ENCODE peak calls at places on chromosome 5, in seven cellular contexts. U is effector memory CD4-positive, alpha-beta T cell; Y is WERI-Rb-1; G is breast epithelium; Z is colonic mucosa; H is NT2/D1; W is adrenal gland. T is an unnamed sample. For H3K9me3, the result is how much of the 10 kb centered on the place peaks cover.

GRCh38 chr5:154071799-154072781 is 33.3 kb downstream of the MFAP3 start:
- DNase-seq in H (peak), W (peak), Y (peak), G (peak), U (peak), Z (peak), T (peak)

GRCh38 chr5:130350131-130350530 is 445.9 kb downstream of the CHSY3 start:
- DNase-seq in H (no peak), U (no peak), G (no peak), W (no peak), Z (no peak), Y (no peak), T (no peak)

GRCh38 chr5:146765089-146765832 is 113.3 kb downstream of the PPP2R2B start:
- DNase-seq in U (no peak), H (no peak), G (no peak), W (no peak), Y (no peak), Z (no peak), T (no peak)

GRCh38 chr5:36728697-36729543 is 122.5 kb downstream of the SLC1A3 start:
- DNase-seq in H (peak), U (no peak), W (no peak), G (no peak), Z (no peak), Y (no peak), T (no peak)

GRCh38 chr5:100546041-100546440 is 10.9 kb downstream of the FAM174A start:
- DNase-seq in G (no peak), U (no peak), H (no peak), Z (no peak), W (no peak), Y (no peak), T (no peak)

GRCh38 chr5:76692651-76693050 is 23.3 kb upstream of the F2R start:
- DNase-seq in Y (peak), G (no peak), H (no peak), U (no peak), Z (no peak), W (no peak), T (no peak)

GRCh38 chr5:125349432-125349831 is 603.0 kb upstream of the ZNF608 start:
- DNase-seq in Z (no peak), W (no peak), G (no peak), H (peak), U (no peak), Y (no peak), T (no peak)

GRCh38 chr5:15993334-15993733 is 186.3 kb downstream of the MARCHF11 start:
- DNase-seq in Z (no peak), Y (no peak), W (no peak), H (no peak), G (no peak), U (no peak), T (no peak)

GRCh38 chr5:113575074-113575473 is 61.6 kb downstream of the YTHDC2 start:
- DNase-seq in Y (no peak), G (no peak), H (no peak), U (no peak), Z (no peak), W (no peak), T (no peak)

GRCh38 chr5:74199005-74199404 is 441.5 kb downstream of the ENC1 start:
- DNase-seq in Y (no peak), W (no peak), G (no peak), U (no peak), Z (no peak), H (no peak), T (no peak)

GRCh38 chr5:1512541-1513291 is 11.0 kb downstream of the LPCAT1 start:
- DNase-seq in G (peak), W (peak), U (no peak), Z (no peak), H (no peak), Y (peak), T (no peak)

GRCh38 chr5:43973318-43973717 is 370.3 kb downstream of the NNT start:
- DNase-seq in H (no peak), U (no peak), G (no peak), W (no peak), Z (no peak), Y (no peak), T (no peak)

GRCh38 chr5:103452089-103452488 is 110.5 kb downstream of the NUDT12 start:
- DNase-seq in H (no peak), Y (no peak), U (no peak), W (no peak), G (no peak), Z (no peak), T (no peak)

GRCh38 chr5:51380603-51381207 is 2.5 kb upstream of the ISL1 start:
- DNase-seq in Y (no peak), W (peak), H (no peak), U (no peak), Z (no peak), G (no peak), T (no peak)

GRCh38 chr5:53069626-53070025 is 39.9 kb downstream of the MOCS2 start:
- DNase-seq in U (no peak), H (no peak), W (no peak), Y (no peak), G (no peak), Z (no peak), T (no peak)

GRCh38 chr5:95892784-95893354 is 68.8 kb downstream of the ELL2 start:
- DNase-seq in Z (peak), H (no peak), W (peak), Y (peak), G (no peak), U (no peak), T (peak)

GRCh38 chr5:174323878-174324281 is 278.4 kb downstream of the NSG2 start:
- DNase-seq in U (no peak), W (no peak), G (no peak), H (peak), Y (peak), Z (no peak), T (peak)

GRCh38 chr5:30908356-30908755 is 285.1 kb upstream of the CDH6 start:
- DNase-seq in Z (no peak), H (no peak), W (no peak), G (no peak), Y (no peak), U (no peak), T (no peak)

GRCh38 chr5:120644516-120644915 is 180.4 kb downstream of the PRR16 start:
- DNase-seq in G (no peak), H (no peak), U (no peak), Y (no peak), Z (no peak), W (no peak), T (no peak)
- H3K9me3 ChIP-seq in G (under half), H (under half), U (under half), Y (under half), Z (under half), W (under half), T (under half)

DNA sequence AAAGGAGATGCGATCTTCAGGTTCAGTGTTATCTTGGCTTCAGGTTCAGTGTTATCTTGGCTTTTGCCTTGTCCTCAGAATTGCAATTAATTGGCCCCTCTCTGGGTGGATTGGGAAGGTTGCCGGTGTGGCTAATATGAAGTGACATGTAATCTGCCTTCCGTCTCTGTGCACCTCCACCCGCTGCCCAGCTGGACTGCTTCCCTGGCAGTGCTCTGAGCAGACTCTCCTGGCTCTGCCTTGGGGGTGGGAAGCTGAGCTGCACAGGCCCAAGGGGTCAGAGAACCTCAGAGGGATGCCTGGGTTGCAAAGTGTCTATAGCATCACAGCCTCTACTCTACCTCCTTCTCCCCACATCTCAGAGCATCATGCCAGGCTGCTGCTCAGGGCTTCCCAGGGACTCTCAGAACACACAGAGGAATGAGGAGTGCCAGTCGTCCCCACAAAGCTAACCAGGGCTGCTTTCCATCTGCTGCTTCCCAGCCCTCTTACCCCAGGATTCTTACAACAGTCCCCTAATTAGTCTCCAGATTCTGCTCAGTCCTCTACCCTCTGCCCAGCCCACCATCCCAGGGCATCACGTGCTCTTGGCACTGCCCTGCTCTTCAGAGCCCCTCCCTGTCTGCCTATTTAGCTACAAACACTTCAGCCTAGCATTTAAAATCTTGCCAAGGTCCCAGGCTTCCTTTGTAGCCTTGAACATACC is 54.4 kb upstream of the AFAP1L1 start:
- DNase-seq in W (no peak), G (no peak), U (no peak), Y (no peak), H (no peak), Z (no peak), T (no peak)
- H3K9me3 ChIP-seq in W (under half), G (under half), U (under half), Y (under half), H (under half), Z (under half), T (under half)

GRCh38 chr5:2888520-2889060 is 137.1 kb upstream of the IRX2 start:
- DNase-seq in U (no peak), Y (no peak), W (peak), H (no peak), Z (no peak), G (no peak), T (no peak)

GRCh38 chr5:2887401-2888348 is 136.2 kb upstream of the IRX2 start:
- DNase-seq in H (no peak), U (no peak), Y (no peak), G (no peak), W (peak), Z (no peak), T (no peak)

GRCh38 chr5:2891781-2892180 is 140.3 kb upstream of the IRX2 start:
- DNase-seq in U (no peak), Y (no peak), W (peak), H (no peak), G (no peak), Z (no peak), T (no peak)

GRCh38 chr5:2892601-2893000 is 141.1 kb upstream of the IRX2 start:
- DNase-seq in G (no peak), U (no peak), H (no peak), Z (no peak), Y (no peak), W (no peak), T (no peak)

GRCh38 chr5:2889946-2890475 is 138.5 kb upstream of the IRX2 start:
- DNase-seq in Z (no peak), H (no peak), Y (no peak), G (no peak), W (peak), U (no peak), T (no peak)
- H3K9me3 ChIP-seq in Z (under half), H (under half), Y (under half), G (under half), W (under half), U (under half), T (under half)

GRCh38 chr5:29498412-29498811 is 1695.1 kb upstream of the CDH6 start:
- DNase-seq in G (no peak), W (no peak), H (no peak), Y (no peak), Z (no peak), U (no peak), T (no peak)
- H3K9me3 ChIP-seq in G (under half), W (under half), H (under half), Y (under half), Z (under half), U (under half), T (under half)

GRCh38 chr5:68303038-68303738 is 87.6 kb downstream of the PIK3R1 start:
- DNase-seq in W (no peak), Z (no peak), Y (no peak), U (no peak), H (no peak), G (no peak), T (no peak)

GRCh38 chr5:68303754-68304420 is 88.3 kb downstream of the PIK3R1 start:
- DNase-seq in Y (no peak), U (no peak), H (no peak), W (no peak), Z (no peak), G (no peak), T (no peak)

GRCh38 chr5:68306361-68307014 is 90.9 kb downstream of the PIK3R1 start:
- DNase-seq in H (no peak), Y (no peak), G (no peak), U (no peak), Z (no peak), W (no peak), T (peak)

GRCh38 chr5:68305223-68305865 is 89.8 kb downstream of the PIK3R1 start:
- DNase-seq in U (no peak), Y (no peak), G (no peak), H (no peak), W (no peak), Z (no peak), T (peak)

DNA sequence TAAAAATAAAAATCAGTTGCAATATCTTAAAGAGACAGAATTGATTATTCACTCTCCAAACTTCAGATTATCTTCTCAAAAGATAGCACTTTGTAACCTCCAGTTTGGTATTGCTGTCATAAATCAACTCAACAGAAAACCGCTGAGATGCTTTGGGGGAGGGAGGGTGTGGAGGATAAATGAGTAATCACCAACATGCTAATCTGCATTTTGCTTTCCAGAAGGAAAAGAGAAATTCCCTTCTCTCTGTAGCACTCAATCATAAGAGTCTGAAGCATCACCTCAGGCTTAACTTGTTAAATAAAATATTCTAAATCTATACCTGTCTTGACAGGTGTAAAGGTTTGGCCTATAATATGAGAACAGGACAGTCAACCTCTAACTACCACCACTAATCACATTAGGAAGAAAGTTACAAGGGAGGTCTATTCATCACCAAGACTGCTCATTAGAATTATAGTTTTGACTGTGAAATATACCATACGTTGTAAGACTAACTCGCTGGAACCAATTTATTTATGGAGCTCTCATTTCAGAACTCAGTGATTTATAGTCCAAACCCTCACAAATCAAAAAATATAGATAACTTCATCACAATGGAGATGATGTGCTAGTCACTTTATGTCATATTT is 89.0 kb downstream of the PIK3R1 start:
- DNase-seq in Z (no peak), U (no peak), Y (no peak), W (no peak), G (no peak), H (no peak), T (no peak)
- H3K9me3 ChIP-seq in Z (under half), U (under half), Y (under half), W (under half), G (under half), H (under half), T (under half)

GRCh38 chr5:8984386-8984785 is 561.5 kb downstream of the SEMA5A start:
- DNase-seq in W (no peak), Y (no peak), G (no peak), U (no peak), H (no peak), Z (no peak), T (no peak)

GRCh38 chr5:8981496-8981895 is 564.4 kb downstream of the SEMA5A start:
- DNase-seq in U (no peak), Y (no peak), H (no peak), G (no peak), W (no peak), Z (no peak), T (no peak)

DNA sequence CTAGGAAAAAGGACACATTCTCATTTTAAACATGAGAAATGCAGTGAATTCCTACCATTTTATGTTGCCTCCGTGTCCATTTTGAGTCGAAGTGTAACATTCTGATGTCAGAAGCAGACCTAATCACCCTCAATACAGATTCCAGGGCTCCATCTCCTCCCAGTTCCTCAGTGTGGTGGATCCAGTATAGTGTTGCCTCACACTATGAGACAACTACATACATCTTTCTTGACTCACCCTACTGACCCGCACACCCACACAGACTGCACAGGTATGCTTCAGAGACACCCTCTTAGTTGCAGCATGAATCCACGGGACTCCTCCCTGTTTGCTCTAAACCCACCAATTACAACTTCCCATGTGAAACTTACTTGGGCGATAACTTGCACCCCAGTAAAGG is 564.9 kb downstream of the SEMA5A start:
- DNase-seq in Z (no peak), G (no peak), H (no peak), U (no peak), Y (no peak), W (no peak), T (no peak)
- H3K9me3 ChIP-seq in Z (under half), G (under half), H (under half), U (under half), Y (under half), W (under half), T (under half)

GRCh38 chr5:79420248-79420647 is 93.7 kb downstream of the HOMER1 start:
- DNase-seq in H (no peak), G (no peak), Y (no peak), Z (no peak), W (no peak), U (no peak), T (no peak)
- H3K9me3 ChIP-seq in H (under half), G (under half), Y (under half), Z (under half), W (under half), U (under half), T (under half)

GRCh38 chr5:3331819-3332218 is 263.8 kb upstream of the IRX1 start:
- DNase-seq in H (no peak), G (no peak), U (no peak), W (no peak), Z (no peak), Y (no peak), T (no peak)
- H3K9me3 ChIP-seq in H (under half), G (under half), U (under half), W (under half), Z (under half), Y (under half), T (under half)

DNA sequence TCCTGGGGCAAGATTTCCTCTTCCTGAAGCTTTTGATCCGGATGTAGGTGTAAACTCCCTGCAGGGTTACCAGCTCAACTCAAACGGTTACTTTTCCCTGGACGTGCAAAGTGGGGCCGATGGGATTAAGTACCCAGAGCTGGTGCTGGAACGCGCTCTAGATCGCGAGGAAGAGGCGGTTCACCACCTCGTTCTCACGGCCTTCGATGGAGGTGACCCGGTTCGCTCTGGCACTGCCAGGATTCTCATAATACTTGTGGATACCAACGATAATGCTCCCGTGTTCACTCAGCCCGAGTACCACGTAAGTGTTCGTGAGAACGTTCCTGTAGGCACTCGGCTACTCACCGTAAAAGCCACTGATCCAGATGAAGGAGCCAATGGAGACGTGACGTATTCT is 820 bp downstream of the PCDHGA4 start:
- DNase-seq in H (no peak), Z (no peak), U (no peak), Y (no peak), W (no peak), G (no peak), T (no peak)
- H3K9me3 ChIP-seq in H (under half), Z (under half), U (under half), Y (under half), W (under half), G (half or more), T (under half)

T was measured in thyroid gland.